ENCODE peak calls at places on chromosomes 16 and 17, in six cellular contexts. One of them, this sample, is unnamed.

GRCh38 chr17:1197781-1198490 is 18.2 kb upstream of the ABR start:
- DNase-seq in CD8-positive, alpha-beta T cell: peak
- DNase-seq in CD8-positive, alpha-beta memory T cell: peak
- DNase-seq in stomach: peak
- DNase-seq in SK-N-MC: no peak
- DNase-seq in astrocyte of the spinal cord: peak
- DNase-seq in this sample: peak

GRCh38 chr17:50470451-50470850 is 1.8 kb upstream of the CHAD start:
- DNase-seq in CD8-positive, alpha-beta T cell: no peak
- DNase-seq in CD8-positive, alpha-beta memory T cell: no peak
- DNase-seq in stomach: no peak
- DNase-seq in SK-N-MC: no peak
- DNase-seq in astrocyte of the spinal cord: no peak
- DNase-seq in this sample: no peak

GRCh38 chr17:32927724-32928526 is at the start of gene TMEM98:
- DNase-seq in CD8-positive, alpha-beta T cell: no peak
- DNase-seq in CD8-positive, alpha-beta memory T cell: no peak
- DNase-seq in stomach: peak
- DNase-seq in SK-N-MC: no peak
- DNase-seq in astrocyte of the spinal cord: no peak
- DNase-seq in this sample: no peak

GRCh38 chr17:64097196-64097936 is 32.6 kb downstream of the ERN1 start:
- DNase-seq in CD8-positive, alpha-beta T cell: no peak
- DNase-seq in CD8-positive, alpha-beta memory T cell: no peak
- DNase-seq in stomach: no peak
- DNase-seq in SK-N-MC: no peak
- DNase-seq in astrocyte of the spinal cord: peak
- DNase-seq in this sample: no peak

GRCh38 chr17:37220609-37220953 is 155.2 kb upstream of the C17orf78 start:
- DNase-seq in CD8-positive, alpha-beta T cell: peak
- DNase-seq in CD8-positive, alpha-beta memory T cell: peak
- DNase-seq in stomach: no peak
- DNase-seq in SK-N-MC: no peak
- DNase-seq in astrocyte of the spinal cord: peak
- DNase-seq in this sample: no peak

GRCh38 chr17:64574646-64575045 is 67.9 kb downstream of the CEP95 start:
- DNase-seq in CD8-positive, alpha-beta T cell: no peak
- DNase-seq in CD8-positive, alpha-beta memory T cell: no peak
- DNase-seq in stomach: no peak
- DNase-seq in SK-N-MC: no peak
- DNase-seq in astrocyte of the spinal cord: no peak
- DNase-seq in this sample: no peak

GRCh38 chr16:80027007-80027965 is 426.7 kb upstream of the MAF start:
- DNase-seq in CD8-positive, alpha-beta T cell: peak
- DNase-seq in CD8-positive, alpha-beta memory T cell: peak
- DNase-seq in stomach: peak
- DNase-seq in SK-N-MC: no peak
- DNase-seq in astrocyte of the spinal cord: peak
- DNase-seq in this sample: no peak

GRCh38 chr17:75873587-75874322 is 4.6 kb downstream of the TRIM47 start:
- DNase-seq in CD8-positive, alpha-beta T cell: no peak
- DNase-seq in CD8-positive, alpha-beta memory T cell: no peak
- DNase-seq in stomach: no peak
- DNase-seq in SK-N-MC: no peak
- DNase-seq in astrocyte of the spinal cord: no peak
- DNase-seq in this sample: no peak

GRCh38 chr17:12362853-12363252 is 302.8 kb upstream of the MYOCD start:
- DNase-seq in CD8-positive, alpha-beta T cell: no peak
- DNase-seq in CD8-positive, alpha-beta memory T cell: no peak
- DNase-seq in stomach: no peak
- DNase-seq in SK-N-MC: no peak
- DNase-seq in astrocyte of the spinal cord: no peak
- DNase-seq in this sample: no peak

GRCh38 chr17:83198366-83199341 is 119.2 kb downstream of the METRNL start:
- DNase-seq in CD8-positive, alpha-beta T cell: no peak
- DNase-seq in CD8-positive, alpha-beta memory T cell: no peak
- DNase-seq in stomach: no peak
- DNase-seq in SK-N-MC: no peak
- DNase-seq in astrocyte of the spinal cord: no peak
- DNase-seq in this sample: no peak

GRCh38 chr16:74736531-74737157 is 36.0 kb upstream of the MLKL start:
- DNase-seq in CD8-positive, alpha-beta T cell: no peak
- DNase-seq in CD8-positive, alpha-beta memory T cell: no peak
- DNase-seq in stomach: no peak
- DNase-seq in SK-N-MC: no peak
- DNase-seq in astrocyte of the spinal cord: no peak
- DNase-seq in this sample: no peak

GRCh38 chr16:58821886-58822285 is 87.8 kb upstream of the GOT2 start:
- DNase-seq in CD8-positive, alpha-beta T cell: no peak
- DNase-seq in CD8-positive, alpha-beta memory T cell: no peak
- DNase-seq in stomach: no peak
- DNase-seq in SK-N-MC: no peak
- DNase-seq in astrocyte of the spinal cord: no peak
- DNase-seq in this sample: no peak

GRCh38 chr17:67435122-67435521 is 58.0 kb downstream of the PITPNC1 start:
- DNase-seq in CD8-positive, alpha-beta T cell: peak
- DNase-seq in CD8-positive, alpha-beta memory T cell: peak
- DNase-seq in stomach: peak
- DNase-seq in SK-N-MC: no peak
- DNase-seq in astrocyte of the spinal cord: no peak
- DNase-seq in this sample: peak

GRCh38 chr17:5915337-5915736 is 154.8 kb upstream of the WSCD1 start:
- DNase-seq in CD8-positive, alpha-beta T cell: no peak
- DNase-seq in CD8-positive, alpha-beta memory T cell: no peak
- DNase-seq in stomach: no peak
- DNase-seq in SK-N-MC: no peak
- DNase-seq in astrocyte of the spinal cord: no peak
- DNase-seq in this sample: no peak

GRCh38 chr17:70905796-70906195 is 736.5 kb downstream of the KCNJ2 start:
- DNase-seq in CD8-positive, alpha-beta T cell: no peak
- DNase-seq in CD8-positive, alpha-beta memory T cell: no peak
- DNase-seq in stomach: no peak
- DNase-seq in SK-N-MC: no peak
- DNase-seq in astrocyte of the spinal cord: peak
- DNase-seq in this sample: no peak

GRCh38 chr17:50604470-50604869 is 30.2 kb upstream of the ABCC3 start:
- DNase-seq in CD8-positive, alpha-beta T cell: no peak
- DNase-seq in CD8-positive, alpha-beta memory T cell: no peak
- DNase-seq in stomach: peak
- DNase-seq in SK-N-MC: peak
- DNase-seq in astrocyte of the spinal cord: peak
- DNase-seq in this sample: no peak

GRCh38 chr17:63622571-63623390 is 564 bp downstream of the MAP3K3 start:
- DNase-seq in CD8-positive, alpha-beta T cell: peak
- DNase-seq in CD8-positive, alpha-beta memory T cell: peak
- DNase-seq in stomach: peak
- DNase-seq in SK-N-MC: no peak
- DNase-seq in astrocyte of the spinal cord: peak
- DNase-seq in this sample: no peak

GRCh38 chr17:35011671-35012216 is 31.4 kb downstream of the LIG3 start:
- DNase-seq in CD8-positive, alpha-beta T cell: no peak
- DNase-seq in CD8-positive, alpha-beta memory T cell: no peak
- DNase-seq in stomach: no peak
- DNase-seq in SK-N-MC: no peak
- DNase-seq in astrocyte of the spinal cord: no peak
- DNase-seq in this sample: no peak
- H3K4me3 ChIP-seq in CD8-positive, alpha-beta T cell: no peak
- H3K4me3 ChIP-seq in CD8-positive, alpha-beta memory T cell: no peak
- H3K4me3 ChIP-seq in stomach: no peak
- H3K4me3 ChIP-seq in SK-N-MC: no peak
- H3K4me3 ChIP-seq in astrocyte of the spinal cord: no peak
- H3K4me3 ChIP-seq in this sample: no peak

DNA sequence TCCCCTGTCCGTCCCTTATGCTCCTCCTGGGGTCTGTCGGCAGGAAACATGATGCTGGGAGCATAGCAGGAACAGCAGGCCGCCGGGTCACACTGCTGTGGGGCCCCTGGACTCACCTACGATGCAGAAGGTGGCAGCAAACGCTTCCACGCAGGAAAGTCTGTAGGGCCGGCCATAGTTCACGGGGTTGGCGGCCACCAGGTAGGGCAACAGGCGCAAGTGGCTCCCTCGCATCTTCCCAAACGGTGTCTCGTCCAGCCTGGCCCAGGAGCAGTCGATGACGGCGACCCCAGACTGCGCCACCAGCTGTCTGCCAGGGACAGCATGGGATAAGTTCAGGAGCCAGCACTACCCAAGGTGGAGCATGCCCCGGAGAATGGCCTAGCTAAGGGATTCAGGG is 987 bp downstream of the TSR3 start:
- DNase-seq in CD8-positive, alpha-beta T cell: no peak
- DNase-seq in CD8-positive, alpha-beta memory T cell: no peak
- DNase-seq in stomach: no peak
- DNase-seq in SK-N-MC: no peak
- DNase-seq in astrocyte of the spinal cord: no peak
- DNase-seq in this sample: no peak
- H3K4me3 ChIP-seq in CD8-positive, alpha-beta T cell: peak
- H3K4me3 ChIP-seq in CD8-positive, alpha-beta memory T cell: peak
- H3K4me3 ChIP-seq in stomach: peak
- H3K4me3 ChIP-seq in SK-N-MC: peak
- H3K4me3 ChIP-seq in astrocyte of the spinal cord: peak
- H3K4me3 ChIP-seq in this sample: peak

GRCh38 chr17:30236297-30236624 is 764 bp upstream of the SLC6A4 start:
- DNase-seq in CD8-positive, alpha-beta T cell: no peak
- DNase-seq in CD8-positive, alpha-beta memory T cell: no peak
- DNase-seq in stomach: no peak
- DNase-seq in SK-N-MC: no peak
- DNase-seq in astrocyte of the spinal cord: no peak
- DNase-seq in this sample: no peak

GRCh38 chr17:30238003-30238344 is 2.5 kb upstream of the SLC6A4 start:
- DNase-seq in CD8-positive, alpha-beta T cell: peak
- DNase-seq in CD8-positive, alpha-beta memory T cell: no peak
- DNase-seq in stomach: no peak
- DNase-seq in SK-N-MC: no peak
- DNase-seq in astrocyte of the spinal cord: no peak
- DNase-seq in this sample: no peak

GRCh38 chr17:30235386-30236296 is at the start of gene SLC6A4:
- DNase-seq in CD8-positive, alpha-beta T cell: no peak
- DNase-seq in CD8-positive, alpha-beta memory T cell: no peak
- DNase-seq in stomach: no peak
- DNase-seq in SK-N-MC: no peak
- DNase-seq in astrocyte of the spinal cord: no peak
- DNase-seq in this sample: no peak

GRCh38 chr17:30237296-30238002 is 2.0 kb upstream of the SLC6A4 start:
- DNase-seq in CD8-positive, alpha-beta T cell: peak
- DNase-seq in CD8-positive, alpha-beta memory T cell: no peak
- DNase-seq in stomach: no peak
- DNase-seq in SK-N-MC: no peak
- DNase-seq in astrocyte of the spinal cord: no peak
- DNase-seq in this sample: no peak

DNA sequence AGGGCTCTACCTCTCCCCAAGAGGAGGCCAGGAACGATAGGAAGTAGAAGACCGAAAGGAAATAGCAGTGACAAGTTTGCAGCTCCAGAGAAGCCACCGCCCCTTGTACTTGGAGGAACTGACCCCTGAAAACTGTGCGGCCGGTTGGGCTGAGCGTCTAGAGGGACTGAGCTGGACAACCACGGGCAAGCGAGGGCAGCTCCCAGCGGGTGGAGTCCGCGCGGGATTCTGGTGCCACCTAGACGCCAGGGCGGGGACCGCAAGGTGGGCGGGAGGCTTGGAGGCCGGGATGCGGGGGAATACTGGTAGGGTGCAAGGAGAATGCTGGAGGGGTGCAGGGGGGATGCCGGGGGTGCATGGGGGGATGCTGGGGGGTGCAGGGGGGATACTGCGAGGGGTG is 1.3 kb upstream of the SLC6A4 start:
- DNase-seq in CD8-positive, alpha-beta T cell: peak
- DNase-seq in CD8-positive, alpha-beta memory T cell: no peak
- DNase-seq in stomach: peak
- DNase-seq in SK-N-MC: no peak
- DNase-seq in astrocyte of the spinal cord: peak
- DNase-seq in this sample: no peak
- H3K4me3 ChIP-seq in CD8-positive, alpha-beta T cell: no peak
- H3K4me3 ChIP-seq in CD8-positive, alpha-beta memory T cell: no peak
- H3K4me3 ChIP-seq in stomach: peak
- H3K4me3 ChIP-seq in SK-N-MC: no peak
- H3K4me3 ChIP-seq in astrocyte of the spinal cord: no peak
- H3K4me3 ChIP-seq in this sample: no peak

DNA sequence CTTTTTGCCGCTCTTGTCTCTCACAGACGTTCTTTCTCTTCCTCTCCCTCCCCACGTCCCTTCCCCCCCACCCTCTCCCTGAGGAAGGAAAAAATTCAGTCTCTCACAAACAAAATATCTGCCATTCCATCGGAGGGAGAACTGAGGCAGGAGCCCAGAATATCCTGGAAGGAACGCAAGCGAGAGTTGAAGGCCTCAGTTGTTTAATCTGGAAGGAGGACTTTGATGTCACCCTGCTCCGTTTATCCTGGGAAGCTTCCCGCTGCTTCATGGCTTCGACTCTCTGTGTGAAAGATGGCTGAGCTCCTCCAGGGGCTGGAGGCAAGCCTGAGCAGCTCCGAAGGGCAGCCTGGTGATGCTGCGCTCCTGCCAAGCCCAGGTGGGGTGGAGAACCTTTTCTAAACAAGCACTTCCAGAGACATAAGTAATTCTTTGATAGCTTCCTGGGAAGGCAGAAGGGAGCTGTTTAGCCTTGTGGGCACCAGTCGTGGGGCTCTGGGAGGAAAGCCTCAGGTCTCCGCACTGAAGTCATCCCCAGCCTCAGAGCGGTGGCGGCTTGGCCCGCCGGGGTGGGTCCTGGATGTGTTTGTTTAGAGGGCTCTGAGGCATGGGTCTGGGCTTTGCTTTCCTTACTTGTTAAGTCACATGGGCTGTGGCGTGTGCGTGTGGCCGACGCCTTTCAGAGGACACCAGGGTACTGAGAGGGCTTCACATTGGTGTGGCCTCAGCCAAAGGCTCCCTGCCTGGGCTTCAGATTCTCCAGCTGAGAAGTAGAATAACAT is 7.9 kb downstream of the NKD1 start:
- DNase-seq in CD8-positive, alpha-beta T cell: no peak
- DNase-seq in CD8-positive, alpha-beta memory T cell: no peak
- DNase-seq in stomach: no peak
- DNase-seq in SK-N-MC: no peak
- DNase-seq in astrocyte of the spinal cord: no peak
- DNase-seq in this sample: no peak
- H3K4me3 ChIP-seq in CD8-positive, alpha-beta T cell: no peak
- H3K4me3 ChIP-seq in CD8-positive, alpha-beta memory T cell: no peak
- H3K4me3 ChIP-seq in stomach: no peak
- H3K4me3 ChIP-seq in SK-N-MC: no peak
- H3K4me3 ChIP-seq in astrocyte of the spinal cord: no peak
- H3K4me3 ChIP-seq in this sample: no peak

DNA sequence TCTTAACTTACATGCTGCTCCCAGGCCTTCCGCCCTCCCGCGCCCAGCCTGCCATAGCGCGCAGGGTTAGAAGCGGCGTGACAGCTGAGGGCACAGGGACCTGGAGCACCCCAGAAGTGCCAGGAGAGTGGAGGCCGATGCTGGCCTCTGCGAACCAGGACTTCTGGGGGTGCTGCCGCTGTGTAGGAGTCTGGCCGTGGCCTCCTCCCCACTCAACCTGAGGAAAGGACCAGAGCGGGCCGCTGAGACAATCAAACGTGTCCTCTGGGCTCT is 1.9 kb upstream of the TMEM204 start:
- DNase-seq in CD8-positive, alpha-beta T cell: no peak
- DNase-seq in CD8-positive, alpha-beta memory T cell: no peak
- DNase-seq in stomach: no peak
- DNase-seq in SK-N-MC: no peak
- DNase-seq in astrocyte of the spinal cord: no peak
- DNase-seq in this sample: no peak
- H3K4me3 ChIP-seq in CD8-positive, alpha-beta T cell: no peak
- H3K4me3 ChIP-seq in CD8-positive, alpha-beta memory T cell: no peak
- H3K4me3 ChIP-seq in stomach: no peak
- H3K4me3 ChIP-seq in SK-N-MC: no peak
- H3K4me3 ChIP-seq in astrocyte of the spinal cord: no peak
- H3K4me3 ChIP-seq in this sample: no peak

GRCh38 chr17:17120294-17120693 is 78.0 kb downstream of the MPRIP start:
- DNase-seq in CD8-positive, alpha-beta T cell: no peak
- DNase-seq in CD8-positive, alpha-beta memory T cell: no peak
- DNase-seq in stomach: no peak
- DNase-seq in SK-N-MC: no peak
- DNase-seq in astrocyte of the spinal cord: no peak
- DNase-seq in this sample: no peak
- H3K4me3 ChIP-seq in CD8-positive, alpha-beta T cell: no peak
- H3K4me3 ChIP-seq in CD8-positive, alpha-beta memory T cell: no peak
- H3K4me3 ChIP-seq in stomach: no peak
- H3K4me3 ChIP-seq in SK-N-MC: no peak
- H3K4me3 ChIP-seq in astrocyte of the spinal cord: no peak
- H3K4me3 ChIP-seq in this sample: no peak

This sample was measured in Jurkat, Clone E6-1.